ENCODE peak calls at places on chromosomes 2 and 18, in seven cellular contexts. U is cardiac muscle cell; Y is fibroblast of gingiva; M is Caki2; T is stimulated activated CD4-positive, alpha-beta T cell treated with anti-CD3 and anti-CD28 coated beads, Interleukin-15, amount 100 ng/mL, for 24 hours; S is stimulated activated naive B cell treated with anti-CD40 and anti-IgM and Interleukin-4, amounts not matched to agents 10 μg/mL and 1 μg/mL and 100 μg/mL, for 72 hours; X is AG09319. G is an unnamed sample.

GRCh38 chr2:217396586-217396985 is 536.7 kb upstream of the TNP1 start:
- DNase-seq in U (no peak), Y (no peak), M (no peak), T (no peak), S (no peak), X (no peak), G (no peak)

GRCh38 chr2:1415501-1415900 is 2.2 kb downstream of the TPO start:
- DNase-seq in U (no peak), Y (no peak), M (no peak), T (no peak), S (no peak), X (no peak), G (no peak)

GRCh38 chr18:69631281-69631680 is 230.6 kb downstream of the DOK6 start:
- DNase-seq in U (no peak), Y (no peak), M (no peak), T (no peak), S (no peak), X (no peak), G (no peak)

GRCh38 chr2:15801904-15802303 is 138.4 kb upstream of the MYCN start:
- DNase-seq in U (no peak), Y (no peak), M (no peak), T (no peak), S (no peak), X (no peak), G (no peak)

GRCh38 chr2:27076323-27076722 is 2.1 kb upstream of the EMILIN1 start:
- DNase-seq in U (no peak), Y (no peak), M (no peak), T (no peak), S (no peak), X (no peak), G (no peak)

GRCh38 chr2:117557626-117558025 is 256.9 kb upstream of the DDX18 start:
- DNase-seq in U (no peak), Y (no peak), M (no peak), T (no peak), S (no peak), X (no peak), G (no peak)

GRCh38 chr2:211996857-211997256 is 541.7 kb downstream of the ERBB4 start:
- DNase-seq in U (no peak), Y (no peak), M (no peak), T (no peak), S (no peak), X (no peak), G (no peak)

GRCh38 chr2:60861736-60862135 is 19.6 kb upstream of the REL start:
- DNase-seq in U (no peak), Y (no peak), M (no peak), T (no peak), S (no peak), X (no peak), G (no peak)

GRCh38 chr2:207970138-207970824 is 55.0 kb downstream of the PLEKHM3 start:
- DNase-seq in U (no peak), Y (no peak), M (no peak), T (no peak), S (no peak), X (no peak), G (no peak)

GRCh38 chr2:46200100-46200690 is 97.0 kb upstream of the EPAS1 start:
- DNase-seq in U (no peak), Y (no peak), M (no peak), T (no peak), S (no peak), X (no peak), G (no peak)

G was measured in germinal center.